ENCODE peak calls at places on chromosomes 3 and 15, in five cellular contexts. Z, A, L, H and D are unnamed samples.

GRCh38 chr15:48304398-48304797 is 26.8 kb upstream of the DUT start:
- DNase-seq in Z (no peak), A (no peak), L (no peak), H (no peak), D (no peak)

GRCh38 chr3:48285132-48285531 is 44.2 kb downstream of the ZNF589 start:
- DNase-seq in Z (no peak), A (no peak), L (no peak), H (no peak), D (no peak)

GRCh38 chr15:74208901-74209559 is 6.4 kb upstream of the STRA6 start:
- DNase-seq in Z (no peak), A (no peak), L (peak; percentile 55), H (no peak), D (no peak)

GRCh38 chr3:184353546-184353941 is 7.9 kb downstream of the CLCN2 start:
- DNase-seq in Z (no peak), A (no peak), L (no peak), H (no peak), D (no peak)

GRCh38 chr3:53516339-53516738 is 21.9 kb downstream of the CACNA1D start:
- DNase-seq in Z (no peak), A (no peak), L (no peak), H (no peak), D (no peak)

GRCh38 chr3:111764645-111765091 is 94.4 kb upstream of the PHLDB2 start:
- DNase-seq in Z (no peak), A (no peak), L (no peak), H (no peak), D (no peak)

GRCh38 chr15:66985653-66986052 is 79.7 kb upstream of the SMAD3 start:
- DNase-seq in Z (no peak), A (no peak), L (no peak), H (no peak), D (no peak)

GRCh38 chr3:114409291-114409690 is 115.5 kb downstream of the TIGIT start:
- DNase-seq in Z (no peak), A (no peak), L (no peak), H (no peak), D (no peak)

GRCh38 chr15:63332367-63333078 is 49.1 kb downstream of the CA12 start:
- DNase-seq in Z (no peak), A (no peak), L (no peak), H (no peak), D (no peak)

GRCh38 chr3:71104090-71104489 is 479.4 kb downstream of the FOXP1 start:
- DNase-seq in Z (no peak), A (no peak), L (no peak), H (no peak), D (no peak)

GRCh38 chr15:45129651-45130129 is at the start of the genes DUOX1 and DUOXA1:
- DNase-seq in Z (no peak), A (peak; percentile 63), L (no peak), H (no peak), D (no peak)

GRCh38 chr15:39784638-39785037 is 2.0 kb upstream of the FSIP1 start:
- DNase-seq in Z (no peak), A (no peak), L (no peak), H (no peak), D (no peak)

GRCh38 chr3:74139648-74140047 is 474.8 kb downstream of the CNTN3 start:
- DNase-seq in Z (no peak), A (no peak), L (no peak), H (no peak), D (no peak)

GRCh38 chr3:48863122-48863521 is 15.4 kb upstream of the PRKAR2A start:
- DNase-seq in Z (no peak), A (no peak), L (no peak), H (no peak), D (no peak)

GRCh38 chr3:107988464-107989156 is 102.2 kb downstream of the CD47 start:
- DNase-seq in Z (no peak), A (peak; percentile 73), L (no peak), H (peak; percentile 78), D (peak; percentile 42)

GRCh38 chr15:87959658-87960057 is 296.9 kb downstream of the NTRK3 start:
- DNase-seq in Z (no peak), A (no peak), L (no peak), H (no peak), D (no peak)

GRCh38 chr3:112374334-112374734 is 41.4 kb downstream of the CD200 start:
- DNase-seq in Z (no peak), A (no peak), L (no peak), H (no peak), D (no peak)

GRCh38 chr15:28075482-28076029 is 23.6 kb downstream of the OCA2 start:
- DNase-seq in Z (no peak), A (no peak), L (no peak), H (no peak), D (no peak)

GRCh38 chr15:66097151-66098018 is 156.2 kb downstream of the MEGF11 start:
- DNase-seq in Z (peak; percentile 38), A (no peak), L (no peak), H (no peak), D (no peak)

GRCh38 chr3:34388836-34389235 is 590.4 kb downstream of the PDCD6IP start:
- DNase-seq in Z (no peak), A (no peak), L (no peak), H (no peak), D (no peak)

GRCh38 chr3:66816110-66816761 is 181.9 kb upstream of the KBTBD8 start:
- DNase-seq in Z (no peak), A (no peak), L (no peak), H (no peak), D (peak; percentile 17)

GRCh38 chr3:183515968-183516851 is 39.3 kb downstream of the KLHL6 start:
- DNase-seq in Z (no peak), A (peak; percentile 59), L (no peak), H (no peak), D (no peak)

GRCh38 chr15:42510258-42511009 is 15.0 kb downstream of the SNAP23 start:
- DNase-seq in Z (no peak), A (no peak), L (no peak), H (no peak), D (no peak)

GRCh38 chr15:48423342-48423741 is 92.1 kb downstream of the DUT start:
- DNase-seq in Z (no peak), A (no peak), L (no peak), H (no peak), D (no peak)

GRCh38 chr3:138348107-138348949 is at the start of gene MRAS:
- DNase-seq in Z (peak; percentile 69), A (peak; percentile 67), L (peak; percentile 63), H (peak; percentile 90), D (peak; percentile 78)